ENCODE peak calls at places on chromosomes 12 and 14, in eight cellular contexts. W is RWPE1; L is GM03348; X is HTR-8/SVneo; Y is cardiac fibroblast; U is endodermal cell; J is lung; D is activated naive CD4-positive, alpha-beta T cell treated with Interleukin-2 at 50 U/mL for 16 hours. T is an unnamed sample.

GRCh38 chr12:56518570-56518969 is 3.0 kb upstream of the RBMS2 start:
- DNase-seq in W (no peak), L (peak), X (no peak), Y (peak), U (no peak), J (no peak), D (no peak), T (no peak)

GRCh38 chr14:85527458-85527857 is 2.5 kb upstream of the FLRT2 start:
- DNase-seq in W (no peak), L (peak), X (no peak), Y (peak), U (no peak), J (no peak), D (no peak), T (no peak)

GRCh38 chr14:31596691-31597090 is 35.5 kb downstream of the NUBPL start:
- DNase-seq in W (no peak), L (no peak), X (no peak), Y (no peak), U (no peak), J (no peak), D (no peak), T (no peak)

GRCh38 chr12:2523881-2524561 is 270.7 kb upstream of the FKBP4 start:
- DNase-seq in W (no peak), L (no peak), X (no peak), Y (no peak), U (no peak), J (no peak), D (no peak), T (no peak)

GRCh38 chr14:86055512-86055911 is 525.6 kb downstream of the FLRT2 start:
- DNase-seq in W (no peak), L (no peak), X (peak), Y (peak), U (no peak), J (no peak), D (no peak), T (no peak)

GRCh38 chr12:53749986-53750811 is 1.6 kb downstream of the CISTR start:
- DNase-seq in W (no peak), L (no peak), X (no peak), Y (no peak), U (peak), J (no peak), D (no peak), T (no peak)

GRCh38 chr12:70982286-70982685 is 61.7 kb upstream of the PTPRR start:
- DNase-seq in W (peak), L (peak), X (no peak), Y (peak), U (no peak), J (no peak), D (no peak), T (no peak)

GRCh38 chr12:120238839-120239445 is 26.6 kb downstream of the PXN start:
- DNase-seq in W (no peak), L (no peak), X (no peak), Y (no peak), U (no peak), J (no peak), D (no peak), T (no peak)

GRCh38 chr12:57182918-57183575 is 33.5 kb upstream of the NXPH4 start:
- DNase-seq in W (peak), L (peak), X (peak), Y (peak), U (peak), J (peak), D (peak), T (peak)

GRCh38 chr12:2804390-2805145 is 7.9 kb upstream of the ITFG2 start:
- DNase-seq in W (no peak), L (peak), X (no peak), Y (peak), U (no peak), J (no peak), D (no peak), T (no peak)

GRCh38 chr14:77804592-77804991 is 4.7 kb downstream of the ADCK1 start:
- DNase-seq in W (no peak), L (peak), X (no peak), Y (peak), U (peak), J (no peak), D (peak), T (no peak)

GRCh38 chr12:24896171-24896570 is 52.7 kb downstream of the BCAT1 start:
- DNase-seq in W (no peak), L (no peak), X (no peak), Y (no peak), U (no peak), J (no peak), D (no peak), T (no peak)

GRCh38 chr12:105272152-105272551 is 36.2 kb upstream of the APPL2 start:
- DNase-seq in W (no peak), L (no peak), X (no peak), Y (no peak), U (no peak), J (no peak), D (no peak), T (no peak)

GRCh38 chr12:51482808-51483532 is 58.3 kb downstream of the SLC4A8 start:
- DNase-seq in W (no peak), L (peak), X (no peak), Y (peak), U (no peak), J (no peak), D (peak), T (no peak)

GRCh38 chr14:53532871-53533270 is 379.7 kb upstream of the DDHD1 start:
- DNase-seq in W (no peak), L (no peak), X (no peak), Y (no peak), U (no peak), J (no peak), D (no peak), T (no peak)

GRCh38 chr14:76502638-76503037 is 126.7 kb downstream of the ESRRB start:
- DNase-seq in W (no peak), L (no peak), X (no peak), Y (no peak), U (peak), J (no peak), D (no peak), T (no peak)

GRCh38 chr14:34629657-34630529 is at the start of gene SNX6:
- DNase-seq in W (peak), L (peak), X (peak), Y (peak), U (peak), J (peak), D (peak), T (peak)

T was measured in effector memory CD4-positive, alpha-beta T cell.